ENCODE peak calls at places on chromosomes 7 and 10, in nine cellular contexts. O, I, U, W, E, H, J, Q and F are unnamed samples.

GRCh38 chr10:80139290-80139689 is 6.8 kb downstream of the PLAC9 start:
- DNase-seq in O (no peak), I (no peak), U (no peak), W (no peak), E (no peak), H (no peak), J (no peak), Q (no peak), F (no peak)

GRCh38 chr7:34080513-34080912 is 175.2 kb downstream of the BMPER start:
- DNase-seq in O (no peak), I (no peak), U (no peak), W (peak), E (no peak), H (no peak), J (no peak), Q (no peak), F (no peak)

GRCh38 chr10:114684822-114685209 is 26.7 kb upstream of the ABLIM1 start:
- DNase-seq in O (no peak), I (no peak), U (peak), W (peak), E (no peak), H (peak), J (peak), Q (no peak), F (no peak)

GRCh38 chr10:133167693-133168616 is 7.9 kb downstream of the KNDC1 start:
- DNase-seq in O (no peak), I (no peak), U (no peak), W (no peak), E (no peak), H (no peak), J (no peak), Q (no peak), F (no peak)

GRCh38 chr7:41977165-41977651 is 259.8 kb downstream of the GLI3 start:
- DNase-seq in O (no peak), I (no peak), U (peak), W (peak), E (no peak), H (peak), J (peak), Q (no peak), F (peak)

GRCh38 chr7:139914861-139915300 is 85.8 kb downstream of the TBXAS1 start:
- DNase-seq in O (no peak), I (no peak), U (no peak), W (no peak), E (no peak), H (no peak), J (no peak), Q (no peak), F (no peak)

GRCh38 chr7:24827027-24827426 is 69.8 kb upstream of the GSDME start:
- DNase-seq in O (no peak), I (no peak), U (no peak), W (peak), E (no peak), H (no peak), J (no peak), Q (no peak), F (no peak)

GRCh38 chr7:24911213-24911603 is 68.8 kb downstream of the OSBPL3 start:
- DNase-seq in O (no peak), I (peak), U (no peak), W (no peak), E (no peak), H (no peak), J (no peak), Q (no peak), F (no peak)

GRCh38 chr10:7744307-7744706 is 41.2 kb downstream of the ITIH2 start:
- DNase-seq in O (no peak), I (no peak), U (no peak), W (no peak), E (no peak), H (no peak), J (no peak), Q (no peak), F (no peak)

GRCh38 chr7:29499932-29500331 is 63.7 kb upstream of the PRR15 start:
- DNase-seq in O (no peak), I (no peak), U (no peak), W (no peak), E (no peak), H (no peak), J (no peak), Q (no peak), F (no peak)

GRCh38 chr10:30133198-30133597 is 73.8 kb upstream of the JCAD start:
- DNase-seq in O (no peak), I (no peak), U (no peak), W (no peak), E (no peak), H (no peak), J (no peak), Q (no peak), F (no peak)

GRCh38 chr10:127921751-127922140 is 14.8 kb downstream of the PTPRE start:
- DNase-seq in O (no peak), I (no peak), U (no peak), W (no peak), E (no peak), H (no peak), J (no peak), Q (no peak), F (no peak)

GRCh38 chr7:100163871-100164270 is 4.5 kb downstream of the GAL3ST4 start:
- DNase-seq in O (no peak), I (no peak), U (no peak), W (no peak), E (no peak), H (no peak), J (no peak), Q (no peak), F (no peak)

GRCh38 chr7:158076656-158077055 is 511.0 kb downstream of the PTPRN2 start:
- DNase-seq in O (no peak), I (no peak), U (no peak), W (no peak), E (no peak), H (no peak), J (no peak), Q (peak), F (no peak)

GRCh38 chr7:118372530-118372929 is 148.0 kb downstream of the ANKRD7 start:
- DNase-seq in O (no peak), I (no peak), U (peak), W (peak), E (no peak), H (peak), J (peak), Q (no peak), F (no peak)

GRCh38 chr7:3112499-3113134 is 69.0 kb upstream of the CARD11 start:
- DNase-seq in O (no peak), I (no peak), U (no peak), W (no peak), E (no peak), H (no peak), J (no peak), Q (no peak), F (no peak)

GRCh38 chr7:128075536-128076095 is 44.4 kb upstream of the LRRC4 start:
- DNase-seq in O (no peak), I (no peak), U (no peak), W (no peak), E (no peak), H (no peak), J (no peak), Q (no peak), F (no peak)

GRCh38 chr10:6068006-6068405 is 5.8 kb upstream of the IL2RA start:
- DNase-seq in O (no peak), I (no peak), U (no peak), W (no peak), E (no peak), H (no peak), J (no peak), Q (no peak), F (no peak)

GRCh38 chr10:7933262-7933661 is 115.0 kb downstream of the TAF3 start:
- DNase-seq in O (no peak), I (no peak), U (no peak), W (no peak), E (no peak), H (no peak), J (no peak), Q (no peak), F (no peak)

GRCh38 chr10:62018141-62018911 is 116.8 kb downstream of the ARID5B start:
- DNase-seq in O (no peak), I (no peak), U (no peak), W (no peak), E (no peak), H (no peak), J (no peak), Q (no peak), F (no peak)

GRCh38 chr7:98870071-98870651 is 347 bp upstream of the TMEM130 start:
- DNase-seq in O (peak), I (peak), U (peak), W (no peak), E (peak), H (peak), J (no peak), Q (peak), F (no peak)

GRCh38 chr7:11486271-11486670 is 345.7 kb downstream of the THSD7A start:
- DNase-seq in O (no peak), I (no peak), U (no peak), W (no peak), E (no peak), H (peak), J (no peak), Q (no peak), F (peak)

GRCh38 chr7:106819546-106819945 is 45.5 kb upstream of the PIK3CG start:
- DNase-seq in O (no peak), I (no peak), U (no peak), W (no peak), E (no peak), H (no peak), J (no peak), Q (no peak), F (no peak)

GRCh38 chr10:99681553-99681952 is 22.2 kb downstream of the ENTPD7 start:
- DNase-seq in O (no peak), I (no peak), U (no peak), W (peak), E (no peak), H (peak), J (no peak), Q (no peak), F (peak)

GRCh38 chr7:38839846-38840245 is 69.1 kb downstream of the VPS41 start:
- DNase-seq in O (no peak), I (no peak), U (no peak), W (no peak), E (no peak), H (no peak), J (no peak), Q (no peak), F (no peak)

GRCh38 chr7:132979524-132979923 is 102.4 kb downstream of the CHCHD3 start:
- DNase-seq in O (no peak), I (no peak), U (no peak), W (no peak), E (no peak), H (no peak), J (no peak), Q (no peak), F (no peak)

GRCh38 chr10:35336921-35337741 is 822 bp downstream of the CCNY start:
- DNase-seq in O (peak), I (peak), U (peak), W (peak), E (peak), H (no peak), J (peak), Q (peak), F (no peak)

GRCh38 chr10:43417950-43418768 is 9.2 kb upstream of the HNRNPF start:
- DNase-seq in O (peak), I (peak), U (no peak), W (no peak), E (peak), H (no peak), J (no peak), Q (no peak), F (no peak)

GRCh38 chr10:61592581-61592980 is 70.1 kb upstream of the CABCOCO1 start:
- DNase-seq in O (no peak), I (no peak), U (peak), W (peak), E (no peak), H (peak), J (peak), Q (no peak), F (no peak)

GRCh38 chr7:84195295-84196006 is 862 bp upstream of the SEMA3A start:
- DNase-seq in O (no peak), I (no peak), U (peak), W (no peak), E (no peak), H (peak), J (peak), Q (no peak), F (no peak)

GRCh38 chr10:31664803-31665202 is 263.8 kb downstream of the ARHGAP12 start:
- DNase-seq in O (no peak), I (no peak), U (no peak), W (no peak), E (no peak), H (no peak), J (no peak), Q (no peak), F (no peak)

GRCh38 chr10:110209926-110210662 is 2.7 kb downstream of the MXI1 start:
- DNase-seq in O (peak), I (peak), U (peak), W (peak), E (peak), H (peak), J (peak), Q (peak), F (no peak)

GRCh38 chr7:79789584-79790345 is 336.3 kb upstream of the MAGI2 start:
- DNase-seq in O (no peak), I (no peak), U (no peak), W (no peak), E (no peak), H (peak), J (no peak), Q (no peak), F (peak)

GRCh38 chr7:77439572-77439971 is 23.4 kb upstream of the GSAP start:
- DNase-seq in O (no peak), I (no peak), U (no peak), W (peak), E (no peak), H (peak), J (peak), Q (peak), F (no peak)

GRCh38 chr7:112058654-112059053 is 147.5 kb downstream of the DOCK4 start:
- DNase-seq in O (no peak), I (no peak), U (no peak), W (no peak), E (no peak), H (no peak), J (no peak), Q (no peak), F (no peak)